ENCODE peak calls at places on chromosomes 13 and 19, in six cellular contexts. One of them, this sample, is unnamed.

GRCh38 chr13:39107484-39108040 is 69.3 kb downstream of the NHLRC3 start:
- DNase-seq in fibroblast of mammary gland: no peak
- DNase-seq in LHCN-M2: no peak
- DNase-seq in aorta: no peak
- DNase-seq in CD8-positive, alpha-beta T cell: no peak
- DNase-seq in activated CD4-positive, alpha-beta T cell treated with anti-CD3 and anti-CD28 coated beads, Interleukin-2, amount 50 U/mL, for 4 hours: no peak
- DNase-seq in this sample: no peak

GRCh38 chr19:6663236-6664187 is 6.4 kb downstream of the TNFSF14 start:
- DNase-seq in fibroblast of mammary gland: peak
- DNase-seq in CD8-positive, alpha-beta T cell: no peak
- DNase-seq in activated CD4-positive, alpha-beta T cell treated with anti-CD3 and anti-CD28 coated beads, Interleukin-2, amount 50 U/mL, for 4 hours: no peak
- DNase-seq in LHCN-M2: peak
- DNase-seq in aorta: no peak
- DNase-seq in this sample: peak

GRCh38 chr13:41019027-41019487 is at the start of gene ELF1:
- DNase-seq in activated CD4-positive, alpha-beta T cell treated with anti-CD3 and anti-CD28 coated beads, Interleukin-2, amount 50 U/mL, for 4 hours: peak
- DNase-seq in LHCN-M2: peak
- DNase-seq in fibroblast of mammary gland: peak
- DNase-seq in aorta: peak
- DNase-seq in CD8-positive, alpha-beta T cell: no peak
- DNase-seq in this sample: peak

GRCh38 chr19:18470153-18470552 is 32.2 kb upstream of the ISYNA1 start:
- DNase-seq in aorta: peak
- DNase-seq in fibroblast of mammary gland: no peak
- DNase-seq in activated CD4-positive, alpha-beta T cell treated with anti-CD3 and anti-CD28 coated beads, Interleukin-2, amount 50 U/mL, for 4 hours: no peak
- DNase-seq in CD8-positive, alpha-beta T cell: no peak
- DNase-seq in LHCN-M2: no peak
- DNase-seq in this sample: no peak

GRCh38 chr19:2569596-2570465 is 93.9 kb downstream of the GADD45B start:
- DNase-seq in activated CD4-positive, alpha-beta T cell treated with anti-CD3 and anti-CD28 coated beads, Interleukin-2, amount 50 U/mL, for 4 hours: no peak
- DNase-seq in LHCN-M2: no peak
- DNase-seq in CD8-positive, alpha-beta T cell: no peak
- DNase-seq in aorta: peak
- DNase-seq in fibroblast of mammary gland: no peak
- DNase-seq in this sample: no peak

GRCh38 chr19:54660967-54661366 is 1.8 kb upstream of the LILRB4 start:
- DNase-seq in activated CD4-positive, alpha-beta T cell treated with anti-CD3 and anti-CD28 coated beads, Interleukin-2, amount 50 U/mL, for 4 hours: no peak
- DNase-seq in CD8-positive, alpha-beta T cell: no peak
- DNase-seq in LHCN-M2: no peak
- DNase-seq in fibroblast of mammary gland: no peak
- DNase-seq in aorta: no peak
- DNase-seq in this sample: no peak

GRCh38 chr19:5434970-5435641 is 20.1 kb upstream of the ZNRF4 start:
- DNase-seq in CD8-positive, alpha-beta T cell: no peak
- DNase-seq in LHCN-M2: peak
- DNase-seq in activated CD4-positive, alpha-beta T cell treated with anti-CD3 and anti-CD28 coated beads, Interleukin-2, amount 50 U/mL, for 4 hours: peak
- DNase-seq in fibroblast of mammary gland: peak
- DNase-seq in aorta: no peak
- DNase-seq in this sample: peak

GRCh38 chr19:54248016-54248601 is 5.5 kb upstream of the LILRA6 start:
- DNase-seq in activated CD4-positive, alpha-beta T cell treated with anti-CD3 and anti-CD28 coated beads, Interleukin-2, amount 50 U/mL, for 4 hours: no peak
- DNase-seq in CD8-positive, alpha-beta T cell: no peak
- DNase-seq in fibroblast of mammary gland: peak
- DNase-seq in aorta: peak
- DNase-seq in LHCN-M2: peak
- DNase-seq in this sample: peak

GRCh38 chr19:11059511-11060358 is 29.5 kb upstream of the LDLR start:
- DNase-seq in LHCN-M2: no peak
- DNase-seq in fibroblast of mammary gland: no peak
- DNase-seq in CD8-positive, alpha-beta T cell: no peak
- DNase-seq in aorta: no peak
- DNase-seq in activated CD4-positive, alpha-beta T cell treated with anti-CD3 and anti-CD28 coated beads, Interleukin-2, amount 50 U/mL, for 4 hours: no peak
- DNase-seq in this sample: no peak

This sample was measured in M059J.